ENCODE peak calls at places on chromosomes 16 and 17, in ten cellular contexts. One of them, this sample, is unnamed. For H3K4me1 and H3K9me3, the result is how much of the 10 kb centered on the place peaks cover.

GRCh38 chr16:55730115-55730514 is 74.3 kb downstream of the SLC6A2 start:
- DNase-seq in spleen: no peak
- DNase-seq in breast epithelium: no peak
- DNase-seq in A549: no peak
- DNase-seq in iPS DF 6.9: no peak
- DNase-seq in upper lobe of right lung: no peak
- DNase-seq in mucosa of descending colon: no peak
- DNase-seq in suprapubic skin: no peak
- DNase-seq in neural progenitor cell: no peak
- DNase-seq in Panc1: no peak
- DNase-seq in this sample: no peak

GRCh38 chr17:61488878-61489718 is 36.9 kb downstream of the TBX4 start:
- DNase-seq in mucosa of descending colon: peak
- DNase-seq in suprapubic skin: no peak
- DNase-seq in neural progenitor cell: no peak
- DNase-seq in breast epithelium: no peak
- DNase-seq in upper lobe of right lung: no peak
- DNase-seq in iPS DF 6.9: no peak
- DNase-seq in Panc1: no peak
- DNase-seq in spleen: no peak
- DNase-seq in A549: peak
- DNase-seq in this sample: no peak

GRCh38 chr16:66667944-66668343 is 28.6 kb downstream of the CMTM4 start:
- DNase-seq in breast epithelium: no peak
- DNase-seq in iPS DF 6.9: no peak
- DNase-seq in mucosa of descending colon: no peak
- DNase-seq in upper lobe of right lung: no peak
- DNase-seq in A549: no peak
- DNase-seq in Panc1: no peak
- DNase-seq in neural progenitor cell: no peak
- DNase-seq in suprapubic skin: no peak
- DNase-seq in spleen: no peak
- DNase-seq in this sample: no peak

GRCh38 chr16:57498031-57498430 is 11.7 kb upstream of the DOK4 start:
- DNase-seq in suprapubic skin: no peak
- DNase-seq in iPS DF 6.9: no peak
- DNase-seq in neural progenitor cell: no peak
- DNase-seq in A549: no peak
- DNase-seq in spleen: peak
- DNase-seq in breast epithelium: no peak
- DNase-seq in upper lobe of right lung: no peak
- DNase-seq in mucosa of descending colon: no peak
- DNase-seq in Panc1: no peak
- DNase-seq in this sample: no peak

GRCh38 chr17:82029391-82029790 is 2.1 kb upstream of the RAC3 start:
- DNase-seq in spleen: no peak
- DNase-seq in iPS DF 6.9: no peak
- DNase-seq in breast epithelium: no peak
- DNase-seq in suprapubic skin: no peak
- DNase-seq in A549: no peak
- DNase-seq in neural progenitor cell: no peak
- DNase-seq in Panc1: no peak
- DNase-seq in upper lobe of right lung: no peak
- DNase-seq in mucosa of descending colon: no peak
- DNase-seq in this sample: no peak

GRCh38 chr16:84911490-84912216 is 91.9 kb downstream of the CRISPLD2 start:
- DNase-seq in breast epithelium: no peak
- DNase-seq in suprapubic skin: no peak
- DNase-seq in mucosa of descending colon: no peak
- DNase-seq in upper lobe of right lung: no peak
- DNase-seq in Panc1: no peak
- DNase-seq in A549: no peak
- DNase-seq in neural progenitor cell: no peak
- DNase-seq in iPS DF 6.9: no peak
- DNase-seq in spleen: peak
- DNase-seq in this sample: no peak

GRCh38 chr16:87734644-87735043 is 31.1 kb downstream of the KLHDC4 start:
- DNase-seq in A549: no peak
- DNase-seq in mucosa of descending colon: no peak
- DNase-seq in Panc1: no peak
- DNase-seq in upper lobe of right lung: no peak
- DNase-seq in breast epithelium: no peak
- DNase-seq in iPS DF 6.9: no peak
- DNase-seq in suprapubic skin: no peak
- DNase-seq in spleen: no peak
- DNase-seq in neural progenitor cell: no peak
- DNase-seq in this sample: no peak

GRCh38 chr16:78925071-78925714 is 675.3 kb downstream of the MAF start:
- DNase-seq in iPS DF 6.9: peak
- DNase-seq in spleen: no peak
- DNase-seq in A549: peak
- DNase-seq in Panc1: peak
- DNase-seq in breast epithelium: no peak
- DNase-seq in neural progenitor cell: peak
- DNase-seq in mucosa of descending colon: peak
- DNase-seq in suprapubic skin: no peak
- DNase-seq in upper lobe of right lung: peak
- DNase-seq in this sample: peak

GRCh38 chr17:81405382-81406005 is 10.2 kb downstream of the BAHCC1 start:
- DNase-seq in suprapubic skin: no peak
- DNase-seq in iPS DF 6.9: no peak
- DNase-seq in Panc1: no peak
- DNase-seq in upper lobe of right lung: no peak
- DNase-seq in neural progenitor cell: no peak
- DNase-seq in A549: no peak
- DNase-seq in mucosa of descending colon: peak
- DNase-seq in breast epithelium: no peak
- DNase-seq in spleen: no peak
- DNase-seq in this sample: peak

GRCh38 chr16:75130150-75130771 is 13.7 kb upstream of the LDHD start:
- DNase-seq in neural progenitor cell: no peak
- DNase-seq in A549: no peak
- DNase-seq in suprapubic skin: no peak
- DNase-seq in iPS DF 6.9: no peak
- DNase-seq in mucosa of descending colon: no peak
- DNase-seq in breast epithelium: no peak
- DNase-seq in upper lobe of right lung: no peak
- DNase-seq in Panc1: no peak
- DNase-seq in spleen: no peak
- DNase-seq in this sample: no peak

DNA sequence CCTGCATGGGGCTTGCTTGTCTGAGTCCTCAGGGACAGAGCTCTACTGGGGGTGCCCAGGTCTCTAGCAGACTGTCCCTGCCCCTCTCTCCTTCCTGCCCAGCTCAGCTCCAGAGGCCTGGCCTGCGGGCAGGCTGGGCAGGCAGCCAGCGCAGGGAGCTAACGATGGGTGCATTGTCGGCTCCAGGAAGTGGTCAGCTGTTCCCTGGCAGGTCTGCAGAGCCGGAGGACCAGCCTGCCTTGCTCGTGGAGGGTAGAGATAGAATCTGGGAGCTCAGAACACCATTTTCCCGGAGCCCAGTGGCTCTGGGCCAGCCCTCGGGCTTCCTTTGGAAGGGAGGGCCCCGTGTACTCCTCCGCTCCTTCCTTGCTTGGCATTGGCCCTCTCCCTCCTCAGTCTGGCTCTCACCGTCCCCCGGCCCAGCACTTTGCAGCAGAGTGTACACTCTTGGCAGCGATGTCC is 189.6 kb downstream of the RAB11FIP4 start:
- DNase-seq in suprapubic skin: no peak
- DNase-seq in neural progenitor cell: no peak
- DNase-seq in upper lobe of right lung: peak
- DNase-seq in iPS DF 6.9: no peak
- DNase-seq in spleen: peak
- DNase-seq in mucosa of descending colon: peak
- DNase-seq in Panc1: no peak
- DNase-seq in A549: no peak
- DNase-seq in breast epithelium: peak
- DNase-seq in this sample: peak
- H3K4me1 ChIP-seq in suprapubic skin: under half
- H3K4me1 ChIP-seq in neural progenitor cell: under half
- H3K4me1 ChIP-seq in upper lobe of right lung: under half
- H3K4me1 ChIP-seq in iPS DF 6.9: under half
- H3K4me1 ChIP-seq in spleen: under half
- H3K4me1 ChIP-seq in mucosa of descending colon: under half
- H3K4me1 ChIP-seq in Panc1: under half
- H3K4me1 ChIP-seq in A549: under half
- H3K4me1 ChIP-seq in breast epithelium: under half
- H3K4me1 ChIP-seq in this sample: under half

DNA sequence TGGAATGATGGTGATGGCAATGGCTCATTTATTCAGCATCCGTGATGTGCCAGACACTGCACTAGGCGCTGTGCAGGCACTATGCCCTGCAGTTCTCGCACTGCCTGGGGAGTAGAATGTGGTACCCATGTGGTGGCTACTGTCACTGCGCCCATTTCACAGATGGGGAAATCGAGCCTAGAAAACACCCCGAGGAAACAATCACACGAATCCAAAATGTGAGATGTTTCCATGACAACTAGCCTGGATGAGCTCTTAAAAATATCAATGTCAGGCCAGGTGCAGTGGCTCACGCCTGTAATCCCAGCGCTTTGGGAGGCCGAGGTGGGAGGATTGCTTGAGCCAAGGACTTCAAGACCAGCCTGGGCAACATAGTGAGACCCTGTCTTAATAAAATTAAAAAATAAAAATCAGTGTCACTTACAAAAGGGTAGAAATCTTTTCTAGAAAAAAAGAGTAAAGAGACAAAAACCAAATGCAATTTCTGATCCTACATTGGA is 57.9 kb upstream of the TNRC6A start:
- DNase-seq in neural progenitor cell: no peak
- DNase-seq in spleen: no peak
- DNase-seq in A549: no peak
- DNase-seq in upper lobe of right lung: no peak
- DNase-seq in suprapubic skin: no peak
- DNase-seq in mucosa of descending colon: no peak
- DNase-seq in Panc1: no peak
- DNase-seq in breast epithelium: no peak
- DNase-seq in iPS DF 6.9: no peak
- DNase-seq in this sample: no peak
- H3K4me3 ChIP-seq in neural progenitor cell: no peak
- H3K4me3 ChIP-seq in spleen: no peak
- H3K4me3 ChIP-seq in A549: no peak
- H3K4me3 ChIP-seq in upper lobe of right lung: no peak
- H3K4me3 ChIP-seq in suprapubic skin: no peak
- H3K4me3 ChIP-seq in mucosa of descending colon: no peak
- H3K4me3 ChIP-seq in Panc1: no peak
- H3K4me3 ChIP-seq in breast epithelium: no peak
- H3K4me3 ChIP-seq in iPS DF 6.9: no peak
- H3K4me3 ChIP-seq in this sample: no peak

GRCh38 chr17:5182597-5183409 is 8.9 kb downstream of the ZNF594 start:
- DNase-seq in Panc1: no peak
- DNase-seq in upper lobe of right lung: no peak
- DNase-seq in neural progenitor cell: no peak
- DNase-seq in suprapubic skin: no peak
- DNase-seq in A549: no peak
- DNase-seq in mucosa of descending colon: no peak
- DNase-seq in breast epithelium: no peak
- DNase-seq in spleen: no peak
- DNase-seq in iPS DF 6.9: no peak
- DNase-seq in this sample: no peak
- H3K9me3 ChIP-seq in Panc1: half or more
- H3K9me3 ChIP-seq in upper lobe of right lung: half or more
- H3K9me3 ChIP-seq in neural progenitor cell: half or more
- H3K9me3 ChIP-seq in suprapubic skin: half or more
- H3K9me3 ChIP-seq in A549: half or more
- H3K9me3 ChIP-seq in mucosa of descending colon: half or more
- H3K9me3 ChIP-seq in breast epithelium: half or more
- H3K9me3 ChIP-seq in spleen: half or more
- H3K9me3 ChIP-seq in iPS DF 6.9: under half
- H3K9me3 ChIP-seq in this sample: under half

GRCh38 chr16:1772908-1773702 is at the start of gene MRPS34:
- DNase-seq in breast epithelium: peak
- DNase-seq in spleen: peak
- DNase-seq in mucosa of descending colon: peak
- DNase-seq in neural progenitor cell: peak
- DNase-seq in upper lobe of right lung: peak
- DNase-seq in iPS DF 6.9: no peak
- DNase-seq in Panc1: no peak
- DNase-seq in A549: peak
- DNase-seq in suprapubic skin: peak
- DNase-seq in this sample: peak

GRCh38 chr16:1774456-1774795 is 1.5 kb upstream of the MRPS34 start:
- DNase-seq in suprapubic skin: no peak
- DNase-seq in iPS DF 6.9: no peak
- DNase-seq in A549: no peak
- DNase-seq in upper lobe of right lung: no peak
- DNase-seq in mucosa of descending colon: no peak
- DNase-seq in breast epithelium: no peak
- DNase-seq in spleen: no peak
- DNase-seq in neural progenitor cell: no peak
- DNase-seq in Panc1: no peak
- DNase-seq in this sample: no peak

GRCh38 chr16:1775006-1775845 is 2.3 kb upstream of the MRPS34 start:
- DNase-seq in A549: no peak
- DNase-seq in breast epithelium: no peak
- DNase-seq in suprapubic skin: no peak
- DNase-seq in upper lobe of right lung: no peak
- DNase-seq in neural progenitor cell: no peak
- DNase-seq in mucosa of descending colon: no peak
- DNase-seq in spleen: no peak
- DNase-seq in iPS DF 6.9: no peak
- DNase-seq in Panc1: no peak
- DNase-seq in this sample: no peak

GRCh38 chr16:1772362-1772907 is at the start of gene EME2:
- DNase-seq in suprapubic skin: no peak
- DNase-seq in mucosa of descending colon: peak
- DNase-seq in upper lobe of right lung: no peak
- DNase-seq in iPS DF 6.9: no peak
- DNase-seq in Panc1: no peak
- DNase-seq in breast epithelium: no peak
- DNase-seq in spleen: no peak
- DNase-seq in neural progenitor cell: peak
- DNase-seq in A549: peak
- DNase-seq in this sample: no peak

DNA sequence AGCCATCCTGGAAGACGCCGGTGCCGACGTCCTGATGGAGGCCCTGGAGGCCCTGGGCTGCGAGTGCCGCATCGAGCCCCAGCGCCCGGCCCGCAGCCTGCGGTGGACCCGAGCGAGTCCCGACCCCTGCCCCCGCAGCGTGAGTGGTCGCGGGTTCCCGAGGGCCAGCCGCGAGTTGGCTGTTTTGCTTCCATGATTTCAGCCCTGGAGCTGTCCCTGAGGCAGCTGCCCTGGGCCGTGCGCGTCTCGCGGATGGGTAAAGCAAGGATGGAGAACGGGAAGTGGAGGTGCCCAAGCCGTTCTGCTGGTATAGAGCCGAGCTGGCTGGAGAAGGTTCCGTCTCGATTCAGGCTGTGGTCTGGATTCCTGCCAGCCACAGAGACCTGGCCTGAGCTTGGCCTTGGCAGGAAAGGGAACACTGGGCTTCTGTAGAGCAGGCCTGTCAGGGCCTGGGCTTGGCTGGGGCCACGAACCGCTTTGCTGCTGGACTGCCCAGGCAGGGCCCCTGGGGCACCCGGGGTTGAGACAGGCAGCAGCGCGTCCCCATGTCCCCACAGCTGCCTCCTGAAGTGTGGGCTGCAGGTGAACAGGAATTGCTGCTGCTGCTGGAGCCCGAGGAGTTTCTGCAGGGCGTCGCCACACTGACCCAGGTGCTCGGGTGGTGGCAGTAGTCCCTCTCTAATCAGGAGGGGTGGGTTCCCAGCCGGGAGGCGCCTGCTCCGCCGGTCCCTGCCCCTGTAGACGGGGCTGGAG is 945 bp upstream of the MRPS34 start:
- DNase-seq in upper lobe of right lung: no peak
- DNase-seq in iPS DF 6.9: no peak
- DNase-seq in neural progenitor cell: no peak
- DNase-seq in suprapubic skin: no peak
- DNase-seq in spleen: no peak
- DNase-seq in breast epithelium: peak
- DNase-seq in Panc1: no peak
- DNase-seq in mucosa of descending colon: no peak
- DNase-seq in A549: no peak
- DNase-seq in this sample: no peak
- H3K4me1 ChIP-seq in upper lobe of right lung: under half
- H3K4me1 ChIP-seq in iPS DF 6.9: under half
- H3K4me1 ChIP-seq in neural progenitor cell: under half
- H3K4me1 ChIP-seq in suprapubic skin: under half
- H3K4me1 ChIP-seq in spleen: under half
- H3K4me1 ChIP-seq in breast epithelium: under half
- H3K4me1 ChIP-seq in Panc1: half or more
- H3K4me1 ChIP-seq in mucosa of descending colon: under half
- H3K4me1 ChIP-seq in A549: under half
- H3K4me1 ChIP-seq in this sample: under half